ENCODE peak calls at places on chromosomes 2 and 18, in nine cellular contexts. H is upper lobe of right lung; U is CD8-positive, alpha-beta T cell; J is fibroblast of lung; Q is HCT116; S is cardiac muscle cell; L is endothelial cell of umbilical vein; W is left lung; V is heart right ventricle. Y is an unnamed sample.

GRCh38 chr2:155357172-155357571 is 658.7 kb downstream of the KCNJ3 start:
- DNase-seq in U (no peak), L (no peak), Q (no peak), J (no peak), H (no peak), V (no peak), S (no peak), W (no peak), Y (no peak)

GRCh38 chr2:48415765-48416515 is 114.0 kb upstream of the STON1 start:
- DNase-seq in J (no peak), W (no peak), S (no peak), H (no peak), V (no peak), U (no peak), L (no peak), Q (no peak), Y (no peak)

GRCh38 chr2:53131416-53131815 is 636.2 kb upstream of the CHAC2 start:
- DNase-seq in U (no peak), J (peak; percentile 18), L (no peak), H (no peak), W (no peak), S (no peak), V (no peak), Q (peak; percentile 23), Y (no peak)

GRCh38 chr2:84830095-84830494 is 50.8 kb downstream of the TRABD2A start:
- DNase-seq in J (no peak), W (peak; percentile 84), U (no peak), Q (no peak), H (peak; percentile 74), L (no peak), V (peak; percentile 46), S (no peak), Y (no peak)

GRCh38 chr18:4640349-4641012 is 185.4 kb upstream of the DLGAP1 start:
- DNase-seq in S (no peak), U (no peak), J (no peak), H (no peak), L (no peak), W (no peak), Q (no peak), V (no peak), Y (no peak)

GRCh38 chr2:200300650-200301314 is 5.7 kb upstream of the SPATS2L start:
- DNase-seq in J (peak; percentile 75), W (no peak), U (no peak), Q (peak; percentile 68), S (no peak), V (no peak), H (no peak), L (peak; percentile 23), Y (no peak)

GRCh38 chr2:24342110-24342910 is 18.0 kb downstream of the ITSN2 start:
- DNase-seq in H (no peak), L (no peak), W (no peak), Q (no peak), V (no peak), S (no peak), U (no peak), J (no peak), Y (peak; percentile 57)

GRCh38 chr2:72085036-72085435 is 62.6 kb downstream of the CYP26B1 start:
- DNase-seq in Q (no peak), V (no peak), L (no peak), W (peak; percentile 69), H (no peak), U (no peak), S (no peak), J (no peak), Y (no peak)

DNA sequence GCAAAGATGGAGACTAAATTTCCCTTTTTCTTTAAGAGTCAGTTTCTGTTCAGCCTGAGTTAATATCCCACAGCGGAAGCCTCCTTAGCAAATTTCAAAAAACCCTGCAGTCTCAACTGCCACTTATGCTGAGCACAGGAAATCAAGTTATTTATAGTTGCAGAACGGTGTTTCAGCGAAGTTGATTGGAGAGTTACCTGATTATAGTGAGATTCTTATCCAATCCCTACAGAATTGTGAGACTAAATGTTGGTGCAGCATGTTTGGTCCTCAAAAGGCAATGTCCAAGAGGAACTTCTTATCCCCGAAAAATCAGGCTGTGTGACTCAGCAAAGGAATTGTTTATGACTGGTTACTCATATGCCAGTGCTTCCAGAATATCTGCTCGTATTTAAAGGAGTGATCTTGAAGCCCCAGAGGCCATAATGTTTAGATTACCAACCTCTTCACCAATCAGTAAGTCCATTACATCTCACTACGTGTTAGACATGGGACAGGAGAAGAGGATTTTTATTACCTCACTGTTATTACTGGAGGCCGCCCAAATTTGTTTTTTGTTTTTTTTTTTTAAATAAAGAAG is 67.9 kb downstream of the LRRFIP1 start:
- DNase-seq in U (no peak), Q (peak; percentile 71), H (no peak), J (peak; percentile 97), L (peak; percentile 95), S (no peak), W (no peak), V (no peak), Y (peak; percentile 66)
- H3K4me1 ChIP-seq in U (peaks cover 76% of the 10 kb centered on the region), Q (peaks cover 65% of the 10 kb centered on the region), H (peaks cover 79% of the 10 kb centered on the region), J (peaks cover 22% of the 10 kb centered on the region), L (peaks cover 69% of the 10 kb centered on the region), S (peaks cover 73% of the 10 kb centered on the region), W (peaks cover 80% of the 10 kb centered on the region), V (peaks cover 30% of the 10 kb centered on the region), Y (peaks cover 35% of the 10 kb centered on the region)

GRCh38 chr2:104851236-104852160 is 2.4 kb upstream of the POU3F3 start:
- DNase-seq in V (no peak), S (no peak), W (no peak), Q (no peak), H (no peak), L (no peak), J (no peak), U (no peak), Y (no peak)

GRCh38 chr2:104852161-104852689 is 1.7 kb upstream of the POU3F3 start:
- DNase-seq in S (peak; percentile 57), J (peak; percentile 7), U (no peak), W (peak; percentile 74), H (no peak), L (no peak), Q (no peak), V (peak; percentile 17), Y (no peak)

GRCh38 chr2:104853926-104854506 is at the start of gene POU3F3:
- DNase-seq in U (peak; percentile 34), H (peak; percentile 69), J (peak; percentile 21), Q (no peak), L (no peak), S (peak; percentile 87), V (peak; percentile 51), W (peak; percentile 83), Y (peak; percentile 58)

GRCh38 chr2:104854507-104855173 is 725 bp downstream of the POU3F3 start:
- DNase-seq in U (no peak), V (no peak), Q (no peak), W (no peak), L (no peak), S (no peak), J (peak; percentile 6), H (no peak), Y (peak; percentile 16)

DNA sequence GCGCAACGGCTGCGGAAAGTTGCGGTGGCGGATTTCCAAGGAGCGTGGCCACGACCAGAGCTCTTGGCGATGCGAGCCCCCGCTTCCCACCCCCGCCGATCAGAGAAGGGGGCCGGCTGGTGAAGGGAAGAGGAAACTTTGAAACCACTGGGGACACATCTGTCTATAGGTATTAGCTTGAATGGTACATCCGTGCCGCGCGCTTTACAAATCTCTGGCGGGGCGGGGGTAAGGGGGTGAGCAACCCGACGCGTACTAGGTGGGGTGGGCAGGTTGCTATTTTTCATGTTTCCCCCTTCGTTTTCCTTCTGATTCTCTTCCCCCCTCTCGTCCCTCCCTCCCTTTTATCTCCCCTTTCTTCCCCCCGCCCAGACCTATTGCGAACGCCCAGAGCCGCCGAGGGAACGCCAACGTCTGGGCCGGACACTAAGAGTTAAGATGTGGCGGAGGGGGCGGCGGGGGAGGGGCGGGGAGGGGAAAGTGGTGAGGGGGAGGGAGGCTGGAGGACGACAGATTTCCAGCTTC is 452 bp upstream of the POU3F3 start:
- DNase-seq in J (no peak), V (no peak), L (no peak), W (no peak), Q (no peak), S (no peak), U (no peak), H (no peak), Y (no peak)
- H3K27me3 ChIP-seq in J (peaks cover 47% of the 10 kb centered on the region), V (peaks cover 87% of the 10 kb centered on the region), L (peaks cover 68% of the 10 kb centered on the region), W (peaks cover 92% of the 10 kb centered on the region), Q (no peaks in the 10 kb centered on the region), S (peaks cover 96% of the 10 kb centered on the region), U (peaks cover 41% of the 10 kb centered on the region), H (peaks cover 86% of the 10 kb centered on the region), Y (peaks cover 47% of the 10 kb centered on the region)

DNA sequence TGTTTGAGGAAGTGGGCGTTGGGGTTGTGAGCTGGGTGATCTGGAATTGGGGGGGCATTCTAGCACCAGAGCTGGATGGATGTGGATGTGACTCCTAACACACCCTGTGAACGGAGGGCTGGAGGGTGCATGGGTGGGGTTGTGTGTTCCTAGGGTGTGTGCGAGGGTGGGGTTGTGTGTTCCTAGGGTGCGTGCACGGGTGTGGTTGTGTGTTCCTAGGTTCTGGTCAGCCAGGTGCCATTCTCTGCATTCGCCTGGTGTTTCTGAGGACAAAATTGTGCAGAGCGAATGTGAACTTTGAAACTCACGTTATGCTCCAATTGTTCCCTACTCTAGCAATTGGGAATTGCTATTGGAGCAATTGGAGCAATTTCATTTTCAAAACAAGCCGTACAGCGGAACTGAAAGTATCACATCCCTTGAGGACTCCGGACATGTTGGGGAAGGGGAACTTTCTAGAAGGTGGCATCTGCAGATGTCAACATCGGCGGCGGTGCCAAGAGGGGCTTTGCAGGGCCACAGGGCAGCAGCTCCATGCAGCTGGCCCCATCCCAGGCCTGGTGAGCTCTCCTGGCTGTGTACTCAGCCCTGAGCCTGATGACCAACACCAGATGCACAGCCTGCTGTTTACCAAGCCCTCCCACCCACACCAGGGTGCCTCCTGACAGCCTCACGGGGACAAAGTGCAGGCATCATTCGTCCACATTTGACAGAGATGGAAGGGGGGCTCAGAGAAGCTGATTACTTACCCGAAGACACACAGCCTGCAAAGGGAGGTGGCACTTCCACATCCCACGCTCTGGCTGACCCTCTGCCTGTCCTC is 69.4 kb upstream of the ASAP2 start:
- DNase-seq in W (no peak), J (no peak), U (no peak), H (no peak), V (no peak), S (no peak), L (no peak), Q (no peak), Y (peak; percentile 94)
- H3K4me1 ChIP-seq in W (peaks cover 4% of the 10 kb centered on the region), J (no peaks in the 10 kb centered on the region), U (no peaks in the 10 kb centered on the region), H (no peaks in the 10 kb centered on the region), V (no peaks in the 10 kb centered on the region), S (peaks cover 3% of the 10 kb centered on the region), L (no peaks in the 10 kb centered on the region), Q (peaks cover 17% of the 10 kb centered on the region), Y (no peaks in the 10 kb centered on the region)

GRCh38 chr2:218857371-218858137 is 2.1 kb upstream of the WNT6 start:
- DNase-seq in S (no peak), U (no peak), L (no peak), V (no peak), W (no peak), Q (no peak), J (no peak), H (peak; percentile 40), Y (no peak)

GRCh38 chr2:218858138-218858445 is 1.5 kb upstream of the WNT6 start:
- DNase-seq in S (no peak), H (peak; percentile 26), J (no peak), U (no peak), V (no peak), Q (no peak), W (no peak), L (no peak), Y (no peak)

GRCh38 chr2:218856168-218856895 is 3.3 kb upstream of the WNT6 start:
- DNase-seq in U (no peak), W (no peak), L (no peak), J (no peak), Q (no peak), H (peak; percentile 18), V (no peak), S (no peak), Y (no peak)

GRCh38 chr2:218855305-218856167 is 4.1 kb upstream of the WNT6 start:
- DNase-seq in V (no peak), W (no peak), S (no peak), L (no peak), J (no peak), H (peak; percentile 51), U (no peak), Q (no peak), Y (no peak)

GRCh38 chr2:218856896-218857243 is 2.7 kb upstream of the WNT6 start:
- DNase-seq in J (no peak), H (no peak), S (no peak), L (no peak), Q (no peak), U (no peak), W (no peak), V (no peak), Y (no peak)
- H3K27me3 ChIP-seq in J (peaks cover 66% of the 10 kb centered on the region), H (peaks cover 66% of the 10 kb centered on the region), S (peaks cover 97% of the 10 kb centered on the region), L (peaks cover 78% of the 10 kb centered on the region), Q (peaks cover 13% of the 10 kb centered on the region), U (peaks cover 43% of the 10 kb centered on the region), W (peaks cover 99% of the 10 kb centered on the region), V (peaks cover 84% of the 10 kb centered on the region), Y (peaks cover 47% of the 10 kb centered on the region)

Y was measured in small intestine.